ENCODE peak calls at places on chromosomes 2 and 18, in four cellular contexts. L is transverse colon, M is heart right ventricle, E is colonic mucosa. O is an unnamed sample.

GRCh38 chr2:197080611-197081010 is 154.1 kb upstream of the PGAP1 start:
- DNase-seq in M (no peak), L (no peak), E (no peak), O (no peak)

GRCh38 chr2:41853427-41854191 is 194.2 kb upstream of the PKDCC start:
- DNase-seq in E (peak; percentile 69), L (peak; percentile 51), M (no peak), O (peak; percentile 71)

GRCh38 chr2:241011296-241011600 is 12.8 kb downstream of the SNED1 start:
- DNase-seq in M (no peak), L (no peak), E (no peak), O (peak; percentile 46)

GRCh38 chr2:64202206-64202864 is 58.1 kb upstream of the PELI1 start:
- DNase-seq in E (no peak), M (no peak), L (no peak), O (no peak)

GRCh38 chr18:2825613-2826205 is 21.1 kb upstream of the EMILIN2 start:
- DNase-seq in M (no peak), E (no peak), L (no peak), O (no peak)

GRCh38 chr2:69717902-69718301 is 24.0 kb upstream of the ANXA4 start:
- DNase-seq in M (no peak), L (no peak), E (no peak), O (no peak)

GRCh38 chr18:43847164-43848091 is 570.1 kb upstream of the SYT4 start:
- DNase-seq in L (no peak), M (no peak), E (no peak), O (peak; percentile 48)

GRCh38 chr18:79382681-79383387 is 12.9 kb upstream of the NFATC1 start:
- DNase-seq in E (no peak), M (no peak), L (no peak), O (peak; percentile 81)

GRCh38 chr2:142892715-142893114 is 15.3 kb downstream of the KYNU start:
- DNase-seq in E (no peak), L (no peak), M (no peak), O (no peak)

GRCh38 chr2:166000401-166000800 is 46.8 kb upstream of the TTC21B start:
- DNase-seq in L (no peak), E (no peak), M (no peak), O (no peak)

GRCh38 chr2:20755132-20755800 is 67.6 kb downstream of the LDAH start:
- DNase-seq in L (no peak), M (no peak), E (no peak), O (no peak)

GRCh38 chr2:109188485-109188868 is 59.5 kb downstream of the SH3RF3 start:
- DNase-seq in M (no peak), E (no peak), L (no peak), O (no peak)

GRCh38 chr18:23257153-23257552 is 121.9 kb downstream of the CABLES1 start:
- DNase-seq in L (no peak), M (no peak), E (no peak), O (no peak)

GRCh38 chr2:65231892-65232477 is 4.4 kb downstream of the ACTR2 start:
- DNase-seq in L (no peak), M (no peak), E (no peak), O (peak; percentile 29)

GRCh38 chr2:47907097-47907781 is 941 bp upstream of the FBXO11 start:
- DNase-seq in L (peak; percentile 42), M (no peak), E (peak; percentile 60), O (no peak)

GRCh38 chr18:73774836-73775509 is 372.7 kb downstream of the FBXO15 start:
- DNase-seq in M (peak; percentile 25), L (no peak), E (no peak), O (no peak)

GRCh38 chr2:172208881-172209325 is 106.2 kb upstream of the DLX2 start:
- DNase-seq in M (no peak), E (no peak), L (no peak), O (peak; percentile 78)

GRCh38 chr2:6506311-6507258 is 359.1 kb downstream of the CMPK2 start:
- DNase-seq in E (peak; percentile 24), M (no peak), L (peak; percentile 19), O (no peak)

GRCh38 chr2:233413529-233414272 is 59.4 kb downstream of the DGKD start:
- DNase-seq in E (no peak), L (no peak), M (peak; percentile 65), O (no peak)

GRCh38 chr2:33160217-33160616 is 213.5 kb downstream of the LTBP1 start:
- DNase-seq in M (no peak), L (no peak), E (no peak), O (peak; percentile 32)

GRCh38 chr18:45359275-45360009 is 255.8 kb upstream of the SLC14A2 start:
- DNase-seq in L (peak; percentile 38), E (peak; percentile 73), M (no peak), O (no peak)

GRCh38 chr2:109009920-109010610 is 21.0 kb upstream of the EDAR start:
- DNase-seq in E (no peak), L (no peak), M (no peak), O (no peak)

GRCh38 chr2:179273461-179273962 is 8.9 kb upstream of the SESTD1 start:
- DNase-seq in M (no peak), L (no peak), E (no peak), O (no peak)

GRCh38 chr18:13136056-13136688 is 82.4 kb upstream of the LDLRAD4 start:
- DNase-seq in M (no peak), L (peak; percentile 16), E (no peak), O (no peak)

DNA sequence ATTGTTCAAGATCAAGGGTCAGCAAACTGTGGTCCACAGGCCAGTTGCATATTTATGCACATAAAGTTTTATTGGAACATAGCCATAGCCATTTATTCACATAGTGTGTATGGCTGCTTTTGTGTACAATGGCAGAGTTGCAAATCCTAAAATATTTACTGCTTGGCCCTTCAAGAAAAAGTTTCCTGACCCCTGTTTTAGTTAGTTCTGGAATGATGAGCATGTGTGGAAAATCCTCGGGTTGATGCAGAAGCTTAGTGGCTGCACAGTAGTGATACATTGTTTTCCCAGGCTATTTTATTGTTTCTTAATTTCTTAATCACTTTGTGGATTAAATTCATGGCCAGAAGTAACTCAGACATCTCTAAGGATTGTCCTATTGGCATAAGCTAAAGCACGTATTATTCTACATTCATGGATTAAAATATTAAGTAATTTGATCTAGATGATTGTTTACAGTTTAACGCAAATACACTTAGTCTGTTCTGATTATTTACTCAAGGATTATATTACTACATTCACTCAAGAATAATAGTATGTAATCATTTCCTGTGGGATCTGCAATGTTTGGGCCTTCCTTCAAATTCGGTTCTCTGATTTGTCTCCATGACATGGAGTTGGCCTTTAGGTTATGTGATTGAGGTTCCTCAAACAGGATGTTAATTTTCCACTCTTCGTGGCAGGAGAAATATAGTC is 165.5 kb downstream of the TMEM247 start:
- DNase-seq in E (no peak), M (no peak), L (no peak), O (no peak)
- H3K27ac ChIP-seq in E (no peak overlapping the region), M (peak overlapping the region; percentile 71), L (peak overlapping the region; percentile 39), O (peak overlapping the region; percentile 85)

GRCh38 chr18:58290059-58290747 is 246.2 kb downstream of the NEDD4L start:
- DNase-seq in L (no peak), M (no peak), E (no peak), O (peak; percentile 38)
- H3K27ac ChIP-seq in L (no peak overlapping the region), M (peak overlapping the region; percentile 51), E (no peak overlapping the region), O (peak overlapping the region; percentile 28)

GRCh38 chr18:61154866-61155265 is 178.4 kb upstream of the CDH20 start:
- DNase-seq in E (no peak), L (no peak), M (no peak), O (no peak)
- H3K27ac ChIP-seq in E (no peak overlapping the region), L (no peak overlapping the region), M (no peak overlapping the region), O (no peak overlapping the region)

DNA sequence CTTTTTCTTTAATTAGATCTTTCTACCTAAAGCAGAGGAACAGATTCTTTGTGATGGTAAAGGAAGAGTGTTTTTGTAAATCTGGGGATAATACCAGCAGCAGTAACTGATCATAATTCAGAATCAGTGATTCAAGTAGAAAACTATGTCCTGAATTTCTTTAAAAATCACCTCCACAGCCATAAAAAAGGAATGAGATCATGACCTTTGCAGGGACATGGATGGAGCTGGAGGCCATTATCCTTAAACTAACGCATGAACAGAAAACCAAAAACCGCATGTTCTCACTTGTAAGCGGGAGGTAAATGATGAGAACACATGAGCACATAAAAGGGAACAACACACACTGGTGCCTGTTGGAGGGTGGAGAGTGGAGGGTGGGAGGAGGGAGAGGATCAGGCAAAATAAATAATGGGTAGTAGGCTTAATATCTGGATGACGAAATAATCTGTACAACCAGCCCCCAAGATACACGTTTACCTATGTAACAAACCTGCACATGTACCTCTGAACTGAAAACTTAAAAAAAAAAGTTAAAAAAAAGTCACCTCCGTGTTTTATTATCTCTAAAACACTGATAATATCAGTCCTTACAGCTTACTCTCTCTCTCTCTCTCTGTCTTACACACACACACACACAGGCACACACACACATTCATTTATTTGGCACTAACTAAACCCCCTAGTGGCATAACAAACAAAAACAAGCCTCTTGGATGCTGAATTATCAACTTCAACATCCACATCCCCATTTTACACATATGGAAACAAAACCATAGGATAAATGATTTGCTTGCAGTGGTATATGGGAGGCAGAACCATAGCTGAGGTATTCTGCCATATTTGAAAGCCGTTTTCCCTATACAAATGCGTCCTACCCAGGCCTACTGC is 1.4 kb downstream of the TM4SF20 start:
- DNase-seq in L (no peak), M (no peak), E (no peak), O (no peak)
- H3K27ac ChIP-seq in L (no peak overlapping the region), M (peak overlapping the region; percentile 42), E (no peak overlapping the region), O (peak overlapping the region; percentile 56)

GRCh38 chr2:101149241-101150192 is 1.7 kb downstream of the TBC1D8 start:
- DNase-seq in E (no peak), L (no peak), M (no peak), O (no peak)
- H3K27ac ChIP-seq in E (no peak overlapping the region), L (peak overlapping the region; percentile 82), M (peak overlapping the region; percentile 81), O (no peak overlapping the region)

GRCh38 chr18:63160172-63160995 is 159.2 kb downstream of the BCL2 start:
- DNase-seq in M (no peak), L (no peak), E (no peak), O (no peak)
- H3K27ac ChIP-seq in M (peak overlapping the region; percentile 86), L (peak overlapping the region; percentile 80), E (peak overlapping the region; percentile 71), O (no peak overlapping the region)

O was measured in osteoblast.